ENCODE peak calls at places on chromosomes 11 and 22, in four cellular contexts. D is ovary, E is thyroid gland, P is HAP-1. U is an unnamed sample. For H3K4me1 and H3K36me3, the result is how much of the 10 kb centered on the place peaks cover.

GRCh38 chr22:23504522-23504921 is 75.6 kb downstream of the IGLL1 start:
- DNase-seq in D (peak), E (no peak), P (no peak), U (no peak)

GRCh38 chr11:111476961-111477360 is 35.2 kb downstream of the BTG4 start:
- DNase-seq in D (no peak), E (no peak), P (no peak), U (no peak)

GRCh38 chr22:24155597-24156145 is 25.6 kb upstream of the SUSD2 start:
- DNase-seq in D (peak), E (peak), P (peak), U (no peak)

GRCh38 chr11:117096140-117096972 is 1.9 kb downstream of the SIK3 start:
- DNase-seq in D (no peak), E (peak), P (no peak), U (peak)

GRCh38 chr22:48425091-48425506 is 1402.6 kb downstream of the BRD1 start:
- DNase-seq in D (peak), E (no peak), P (no peak), U (no peak)

GRCh38 chr11:117870176-117870952 is 6.1 kb downstream of the FXYD6 start:
- DNase-seq in D (no peak), E (no peak), P (no peak), U (no peak)

GRCh38 chr11:106728861-106729260 is 289.4 kb downstream of the GUCY1A2 start:
- DNase-seq in D (no peak), E (no peak), P (no peak), U (no peak)

GRCh38 chr11:77065878-77066228 is 918 bp upstream of the CAPN5 start:
- DNase-seq in D (peak), E (peak), P (no peak), U (no peak)

GRCh38 chr22:22993184-22993583 is 77.1 kb upstream of the GNAZ start:
- DNase-seq in D (no peak), E (no peak), P (no peak), U (no peak)

GRCh38 chr11:117685566-117685965 is 111.5 kb downstream of the DSCAML1 start:
- DNase-seq in D (no peak), E (no peak), P (no peak), U (no peak)

GRCh38 chr11:127017482-127017881 is 16.9 kb upstream of the KIRREL3 start:
- DNase-seq in D (no peak), E (no peak), P (no peak), U (no peak)

GRCh38 chr22:23762866-23763578 is at the start of gene C22orf15:
- DNase-seq in D (no peak), E (no peak), P (no peak), U (peak)

GRCh38 chr11:63817758-63818498 is 4.7 kb downstream of the SPINDOC start:
- DNase-seq in D (no peak), E (no peak), P (no peak), U (no peak)

GRCh38 chr11:76279038-76279437 is 72.7 kb upstream of the WNT11 start:
- DNase-seq in D (no peak), E (no peak), P (no peak), U (no peak)

GRCh38 chr11:71505781-71506180 is 21.3 kb upstream of the KRTAP5-7 start:
- DNase-seq in D (no peak), E (no peak), P (no peak), U (no peak)

GRCh38 chr22:46557736-46558480 is 20.5 kb upstream of the CELSR1 start:
- DNase-seq in D (no peak), E (peak), P (no peak), U (no peak)

GRCh38 chr22:23752750-23753149 is 1.5 kb downstream of the VPREB3 start:
- DNase-seq in D (no peak), E (no peak), P (no peak), U (no peak)

GRCh38 chr11:118012083-118012669 is 26.0 kb downstream of the IL10RA start:
- DNase-seq in D (no peak), E (no peak), P (no peak), U (no peak)

GRCh38 chr11:116882386-116882785 is 45.0 kb upstream of the APOA1 start:
- DNase-seq in D (no peak), E (no peak), P (no peak), U (no peak)

GRCh38 chr22:32967285-32968101 is 90.7 kb downstream of the SYN3 start:
- DNase-seq in D (no peak), E (no peak), P (no peak), U (no peak)

GRCh38 chr11:43920598-43921419 is 21.6 kb upstream of the C11orf96 start:
- DNase-seq in D (peak), E (no peak), P (no peak), U (no peak)

GRCh38 chr11:70061734-70062133 is 16.4 kb upstream of the ANO1 start:
- DNase-seq in D (no peak), E (no peak), P (no peak), U (no peak)

GRCh38 chr11:8259316-8259995 is 4.2 kb downstream of the LMO1 start:
- DNase-seq in D (no peak), E (no peak), P (no peak), U (no peak)

GRCh38 chr11:8260202-8260996 is 3.3 kb downstream of the LMO1 start:
- DNase-seq in D (no peak), E (no peak), P (no peak), U (no peak)

GRCh38 chr11:8258289-8258688 is 5.4 kb downstream of the LMO1 start:
- DNase-seq in D (no peak), E (no peak), P (no peak), U (no peak)

GRCh38 chr11:8257003-8257664 is 6.5 kb downstream of the LMO1 start:
- DNase-seq in D (peak), E (no peak), P (no peak), U (no peak)

GRCh38 chr11:8258771-8259170 is 4.9 kb downstream of the LMO1 start:
- DNase-seq in D (no peak), E (no peak), P (no peak), U (no peak)
- H3K4me3 ChIP-seq in D (no peak), E (no peak), P (no peak), U (no peak)

GRCh38 chr11:67397536-67397935 is 4.1 kb downstream of the PPP1CA start:
- DNase-seq in D (no peak), E (no peak), P (no peak), U (no peak)

GRCh38 chr11:67396587-67397398 is 4.9 kb downstream of the PPP1CA start:
- DNase-seq in D (no peak), E (no peak), P (no peak), U (no peak)

GRCh38 chr11:67396258-67396581 is 4.4 kb downstream of the RAD9A start:
- DNase-seq in D (no peak), E (no peak), P (no peak), U (no peak)

GRCh38 chr11:67398661-67399563 is 2.7 kb downstream of the PPP1CA start:
- DNase-seq in D (no peak), E (no peak), P (no peak), U (no peak)

GRCh38 chr11:67397986-67398660 is 3.5 kb downstream of the PPP1CA start:
- DNase-seq in D (no peak), E (no peak), P (no peak), U (no peak)
- H3K4me1 ChIP-seq in D (under half), E (under half), P (under half), U (half or more)

GRCh38 chr11:47327949-47328348 is 24.6 kb downstream of the MYBPC3 start:
- DNase-seq in D (no peak), E (no peak), P (no peak), U (no peak)

GRCh38 chr11:47326198-47326597 is 26.3 kb downstream of the MYBPC3 start:
- DNase-seq in D (no peak), E (no peak), P (no peak), U (no peak)

GRCh38 chr11:47325271-47326041 is 27.0 kb downstream of the MYBPC3 start:
- DNase-seq in D (no peak), E (no peak), P (no peak), U (no peak)

GRCh38 chr11:47327025-47327424 is 25.5 kb downstream of the MYBPC3 start:
- DNase-seq in D (no peak), E (no peak), P (no peak), U (no peak)

GRCh38 chr11:47324520-47324919 is 28.0 kb downstream of the MYBPC3 start:
- DNase-seq in D (no peak), E (no peak), P (no peak), U (no peak)
- H3K36me3 ChIP-seq in D (under half), E (under half), P (under half), U (half or more)

GRCh38 chr11:125062931-125063428 is at the start of gene SLC37A2:
- DNase-seq in D (peak), E (peak), P (peak), U (peak)
- H3K4me3 ChIP-seq in D (peak), E (peak), P (peak), U (peak)

GRCh38 chr22:49531533-49531895 is 296.2 kb downstream of the BRD1 start:
- DNase-seq in D (no peak), E (no peak), P (no peak), U (no peak)
- H3K4me1 ChIP-seq in D (under half), E (under half), P (under half), U (under half)

GRCh38 chr22:17552737-17553136 is 10.6 kb upstream of the SLC25A18 start:
- DNase-seq in D (no peak), E (peak), P (no peak), U (no peak)
- H3K36me3 ChIP-seq in D (under half), E (under half), P (under half), U (under half)

GRCh38 chr22:41957941-41958556 is 6.1 kb downstream of the SMIM45 start:
- DNase-seq in D (no peak), E (no peak), P (no peak), U (no peak)
- H3K4me3 ChIP-seq in D (no peak), E (no peak), P (no peak), U (no peak)

GRCh38 chr11:85945296-85945695 is 90.1 kb downstream of the CCDC83 start:
- DNase-seq in D (no peak), E (no peak), P (no peak), U (no peak)
- H3K4me1 ChIP-seq in D (under half), E (under half), P (under half), U (under half)

GRCh38 chr22:36934153-36934939 is 20.9 kb downstream of the CSF2RB start:
- DNase-seq in D (no peak), E (no peak), P (no peak), U (no peak)
- H3K36me3 ChIP-seq in D (under half), E (under half), P (under half), U (under half)